ENCODE peak calls at places on chromosome 21, in eight cellular contexts. O is NT2/D1; V is fibroblast of gingiva; E is caudate nucleus; Y is effector memory CD8-positive, alpha-beta T cell; J is frontal cortex; P is transverse colon; T is iPS DF 6.9. K is an unnamed sample.

GRCh38 chr21:24727803-24728425 is 879.4 kb downstream of the MRPL39 start:
- DNase-seq in J (no peak), Y (no peak), T (no peak), O (no peak), P (no peak), V (no peak), E (no peak), K (no peak)

GRCh38 chr21:26840912-26841311 is 4.3 kb downstream of the ADAMTS1 start:
- DNase-seq in J (peak; percentile 20), T (no peak), O (no peak), Y (no peak), V (peak; percentile 86), E (no peak), P (no peak), K (peak; percentile 79)

GRCh38 chr21:44263221-44263671 is 1.5 kb upstream of the DNMT3L start:
- DNase-seq in E (no peak), V (no peak), P (no peak), O (peak; percentile 51), T (no peak), Y (no peak), J (no peak), K (no peak)

GRCh38 chr21:16395285-16395684 is 665.5 kb downstream of the USP25 start:
- DNase-seq in E (no peak), V (no peak), Y (no peak), T (no peak), J (no peak), P (no peak), O (no peak), K (no peak)

GRCh38 chr21:44262338-44263048 is 796 bp upstream of the DNMT3L start:
- DNase-seq in P (no peak), Y (no peak), O (no peak), T (no peak), V (no peak), E (no peak), J (no peak), K (no peak)

GRCh38 chr21:21468003-21468402 is 469.8 kb downstream of the NCAM2 start:
- DNase-seq in P (no peak), V (no peak), O (no peak), T (no peak), Y (no peak), E (no peak), J (no peak), K (no peak)

GRCh38 chr21:45769239-45769758 is 125.8 kb downstream of the PCBP3 start:
- DNase-seq in T (no peak), E (no peak), P (no peak), O (no peak), J (no peak), V (no peak), Y (no peak), K (no peak)

GRCh38 chr21:36297938-36298572 is 21.9 kb upstream of the MORC3 start:
- DNase-seq in P (peak; percentile 85), T (no peak), Y (peak; percentile 64), J (no peak), V (no peak), O (no peak), E (peak; percentile 1), K (peak; percentile 64)

GRCh38 chr21:45074818-45075605 is 632 bp downstream of the ADARB1 start:
- DNase-seq in T (no peak), V (no peak), E (no peak), O (no peak), P (no peak), Y (peak; percentile 11), J (peak; percentile 42), K (peak; percentile 51)

GRCh38 chr21:29182674-29183073 is 52.2 kb downstream of the MAP3K7CL start:
- DNase-seq in P (no peak), E (no peak), V (no peak), T (no peak), O (no peak), J (no peak), Y (no peak), K (no peak)

GRCh38 chr21:14864211-14865021 is 200.4 kb downstream of the NRIP1 start:
- DNase-seq in Y (peak; percentile 3), V (peak; percentile 67), O (peak; percentile 47), T (peak; percentile 37), E (peak; percentile 77), J (peak; percentile 27), P (peak; percentile 81), K (peak; percentile 60)

GRCh38 chr21:36988536-36988935 is 18.0 kb upstream of the RIPPLY3 start:
- DNase-seq in Y (no peak), V (peak; percentile 7), E (no peak), P (no peak), J (no peak), O (no peak), T (no peak), K (no peak)

GRCh38 chr21:27807596-27807995 is 840.7 kb upstream of the ADAMTS5 start:
- DNase-seq in J (no peak), O (no peak), T (no peak), V (no peak), Y (no peak), E (no peak), P (no peak), K (no peak)

GRCh38 chr21:18991846-18992245 is 588.3 kb upstream of the TMPRSS15 start:
- DNase-seq in Y (no peak), P (no peak), J (no peak), V (no peak), T (no peak), O (no peak), E (no peak), K (no peak)

GRCh38 chr21:36732217-36732616 is 33.3 kb downstream of the SIM2 start:
- DNase-seq in J (no peak), V (no peak), P (no peak), E (no peak), O (no peak), Y (no peak), T (no peak), K (no peak)

GRCh38 chr21:29888437-29888836 is 51.4 kb downstream of the GRIK1 start:
- DNase-seq in Y (no peak), E (no peak), P (no peak), O (no peak), T (no peak), V (peak; percentile 47), J (no peak), K (no peak)

GRCh38 chr21:36881223-36881622 is 85.2 kb downstream of the HLCS start:
- DNase-seq in Y (no peak), P (no peak), E (no peak), T (no peak), O (no peak), J (peak; percentile 46), V (no peak), K (no peak)

GRCh38 chr21:15592271-15592860 is 137.4 kb upstream of the USP25 start:
- DNase-seq in E (no peak), V (peak; percentile 50), T (no peak), J (peak; percentile 20), P (no peak), Y (peak; percentile 12), O (peak; percentile 33), K (peak; percentile 60)